ENCODE peak calls at places on chromosomes 4 and X, in eight cellular contexts. One of them, this sample, is unnamed.

GRCh38 chr4:14225683-14226207 is 598.2 kb upstream of the BOD1L1 start:
- DNase-seq in amniotic stem cell: no peak
- DNase-seq in transverse colon: no peak
- DNase-seq in stimulated activated CD4-positive, alpha-beta T cell treated with anti-CD3 and anti-CD28 coated beads, Interleukin-15, amount 100 ng/mL, for 1 hour: no peak
- DNase-seq in GM23248: no peak
- DNase-seq in NAMALWA: no peak
- DNase-seq in NCI-H460: no peak
- DNase-seq in mesenchymal stem cell: no peak
- DNase-seq in this sample: no peak

GRCh38 chrX:65598559-65599147 is 64.1 kb upstream of the LAS1L start:
- DNase-seq in amniotic stem cell: no peak
- DNase-seq in transverse colon: no peak
- DNase-seq in stimulated activated CD4-positive, alpha-beta T cell treated with anti-CD3 and anti-CD28 coated beads, Interleukin-15, amount 100 ng/mL, for 1 hour: no peak
- DNase-seq in GM23248: no peak
- DNase-seq in NAMALWA: no peak
- DNase-seq in NCI-H460: no peak
- DNase-seq in mesenchymal stem cell: no peak
- DNase-seq in this sample: no peak

GRCh38 chr4:100742045-100742444 is 224.2 kb upstream of the EMCN start:
- DNase-seq in amniotic stem cell: peak
- DNase-seq in transverse colon: no peak
- DNase-seq in stimulated activated CD4-positive, alpha-beta T cell treated with anti-CD3 and anti-CD28 coated beads, Interleukin-15, amount 100 ng/mL, for 1 hour: no peak
- DNase-seq in GM23248: peak
- DNase-seq in NAMALWA: peak
- DNase-seq in NCI-H460: peak
- DNase-seq in mesenchymal stem cell: peak
- DNase-seq in this sample: peak

GRCh38 chr4:183333202-183333601 is 11.0 kb upstream of the CLDN24 start:
- DNase-seq in amniotic stem cell: no peak
- DNase-seq in transverse colon: no peak
- DNase-seq in stimulated activated CD4-positive, alpha-beta T cell treated with anti-CD3 and anti-CD28 coated beads, Interleukin-15, amount 100 ng/mL, for 1 hour: no peak
- DNase-seq in GM23248: no peak
- DNase-seq in NAMALWA: no peak
- DNase-seq in NCI-H460: no peak
- DNase-seq in mesenchymal stem cell: no peak
- DNase-seq in this sample: no peak

GRCh38 chr4:2484993-2485392 is 16.1 kb downstream of the RNF4 start:
- DNase-seq in amniotic stem cell: no peak
- DNase-seq in transverse colon: peak
- DNase-seq in stimulated activated CD4-positive, alpha-beta T cell treated with anti-CD3 and anti-CD28 coated beads, Interleukin-15, amount 100 ng/mL, for 1 hour: peak
- DNase-seq in GM23248: peak
- DNase-seq in NAMALWA: peak
- DNase-seq in NCI-H460: no peak
- DNase-seq in mesenchymal stem cell: no peak
- DNase-seq in this sample: peak

GRCh38 chrX:54042609-54043010 is 1.7 kb downstream of the PHF8 start:
- DNase-seq in amniotic stem cell: peak
- DNase-seq in transverse colon: peak
- DNase-seq in stimulated activated CD4-positive, alpha-beta T cell treated with anti-CD3 and anti-CD28 coated beads, Interleukin-15, amount 100 ng/mL, for 1 hour: no peak
- DNase-seq in GM23248: peak
- DNase-seq in NAMALWA: peak
- DNase-seq in NCI-H460: peak
- DNase-seq in mesenchymal stem cell: peak
- DNase-seq in this sample: peak

GRCh38 chr4:9977518-9978031 is 43.7 kb downstream of the SLC2A9 start:
- DNase-seq in amniotic stem cell: no peak
- DNase-seq in transverse colon: no peak
- DNase-seq in stimulated activated CD4-positive, alpha-beta T cell treated with anti-CD3 and anti-CD28 coated beads, Interleukin-15, amount 100 ng/mL, for 1 hour: no peak
- DNase-seq in GM23248: no peak
- DNase-seq in NAMALWA: no peak
- DNase-seq in NCI-H460: no peak
- DNase-seq in mesenchymal stem cell: no peak
- DNase-seq in this sample: no peak

GRCh38 chrX:386768-387575 is at the start of gene PPP2R3B:
- DNase-seq in amniotic stem cell: no peak
- DNase-seq in transverse colon: peak
- DNase-seq in stimulated activated CD4-positive, alpha-beta T cell treated with anti-CD3 and anti-CD28 coated beads, Interleukin-15, amount 100 ng/mL, for 1 hour: peak
- DNase-seq in GM23248: peak
- DNase-seq in NAMALWA: peak
- DNase-seq in NCI-H460: peak
- DNase-seq in mesenchymal stem cell: peak
- DNase-seq in this sample: peak

GRCh38 chr4:63296773-63297172 is 1112.5 kb downstream of the TECRL start:
- DNase-seq in amniotic stem cell: no peak
- DNase-seq in transverse colon: no peak
- DNase-seq in stimulated activated CD4-positive, alpha-beta T cell treated with anti-CD3 and anti-CD28 coated beads, Interleukin-15, amount 100 ng/mL, for 1 hour: no peak
- DNase-seq in GM23248: no peak
- DNase-seq in NAMALWA: peak
- DNase-seq in NCI-H460: no peak
- DNase-seq in mesenchymal stem cell: no peak
- DNase-seq in this sample: peak

GRCh38 chr4:86497131-86497530 is 97.0 kb upstream of the PTPN13 start:
- DNase-seq in amniotic stem cell: no peak
- DNase-seq in transverse colon: no peak
- DNase-seq in stimulated activated CD4-positive, alpha-beta T cell treated with anti-CD3 and anti-CD28 coated beads, Interleukin-15, amount 100 ng/mL, for 1 hour: no peak
- DNase-seq in GM23248: peak
- DNase-seq in NAMALWA: no peak
- DNase-seq in NCI-H460: no peak
- DNase-seq in mesenchymal stem cell: no peak
- DNase-seq in this sample: no peak